ENCODE peak calls at places on chromosomes 5 and 9, in four cellular contexts. F is heart left ventricle; V is coronary artery; G is CD4-positive, alpha-beta memory T cell. D is an unnamed sample.

GRCh38 chr5:142360607-142361120 is 35.8 kb upstream of the SPRY4 start:
- DNase-seq in F (no peak), V (no peak), G (no peak), D (no peak)

GRCh38 chr5:65459995-65460394 is 21.7 kb downstream of the ADAMTS6 start:
- DNase-seq in F (no peak), V (no peak), G (no peak), D (no peak)

GRCh38 chr5:123511290-123511647 is 708 bp upstream of the CSNK1G3 start:
- DNase-seq in F (no peak), V (no peak), G (no peak), D (no peak)

GRCh38 chr9:93427655-93428379 is 23.7 kb upstream of the FAM120A start:
- DNase-seq in F (no peak), V (no peak), G (no peak), D (no peak)

GRCh38 chr9:111301195-111301594 is 28.8 kb downstream of the OR2K2 start:
- DNase-seq in F (no peak), V (no peak), G (no peak), D (no peak)

GRCh38 chr9:127776195-127776918 is 2.1 kb downstream of the SH2D3C start:
- DNase-seq in F (no peak), V (no peak), G (peak; percentile 76), D (peak; percentile 87)

GRCh38 chr5:132419517-132420468 is 50.3 kb downstream of the SLC22A5 start:
- DNase-seq in F (peak; percentile 80), V (peak; percentile 87), G (peak; percentile 69), D (peak; percentile 65)

GRCh38 chr9:30299126-30299780 is 2085.2 kb upstream of the ACO1 start:
- DNase-seq in F (no peak), V (no peak), G (no peak), D (no peak)

GRCh38 chr5:90191352-90192045 is 218.1 kb downstream of the CETN3 start:
- DNase-seq in F (no peak), V (no peak), G (no peak), D (no peak)

GRCh38 chr5:155514105-155514563 is 500.6 kb downstream of the KIF4B start:
- DNase-seq in F (no peak), V (no peak), G (no peak), D (no peak)

GRCh38 chr5:132176987-132177386 is 50.7 kb downstream of the P4HA2 start:
- DNase-seq in F (no peak), V (no peak), G (no peak), D (no peak)

GRCh38 chr9:20044686-20045085 is 255.8 kb upstream of the SLC24A2 start:
- DNase-seq in F (no peak), V (no peak), G (no peak), D (no peak)

GRCh38 chr5:135486679-135487395 is 34.7 kb upstream of the TIFAB start:
- DNase-seq in F (no peak), V (no peak), G (no peak), D (no peak)

GRCh38 chr5:82072138-82072537 is 100.3 kb downstream of the ATG10 start:
- DNase-seq in F (no peak), V (no peak), G (no peak), D (no peak)

GRCh38 chr9:83258521-83258920 is 195.6 kb upstream of the RASEF start:
- DNase-seq in F (no peak), V (no peak), G (no peak), D (no peak)

GRCh38 chr5:139901971-139902370 is 106.4 kb downstream of the PSD2 start:
- DNase-seq in F (no peak), V (no peak), G (no peak), D (no peak)

GRCh38 chr9:25678147-25678666 is at the start of gene TUSC1:
- DNase-seq in F (peak; percentile 84), V (peak; percentile 95), G (no peak), D (peak; percentile 3)
- H3K4me3 ChIP-seq in F (peak within 1 kb of the TSS; percentile 63), V (peak within 1 kb of the TSS; percentile 79), G (no peak within 1 kb of the TSS), D (no peak within 1 kb of the TSS)

DNA sequence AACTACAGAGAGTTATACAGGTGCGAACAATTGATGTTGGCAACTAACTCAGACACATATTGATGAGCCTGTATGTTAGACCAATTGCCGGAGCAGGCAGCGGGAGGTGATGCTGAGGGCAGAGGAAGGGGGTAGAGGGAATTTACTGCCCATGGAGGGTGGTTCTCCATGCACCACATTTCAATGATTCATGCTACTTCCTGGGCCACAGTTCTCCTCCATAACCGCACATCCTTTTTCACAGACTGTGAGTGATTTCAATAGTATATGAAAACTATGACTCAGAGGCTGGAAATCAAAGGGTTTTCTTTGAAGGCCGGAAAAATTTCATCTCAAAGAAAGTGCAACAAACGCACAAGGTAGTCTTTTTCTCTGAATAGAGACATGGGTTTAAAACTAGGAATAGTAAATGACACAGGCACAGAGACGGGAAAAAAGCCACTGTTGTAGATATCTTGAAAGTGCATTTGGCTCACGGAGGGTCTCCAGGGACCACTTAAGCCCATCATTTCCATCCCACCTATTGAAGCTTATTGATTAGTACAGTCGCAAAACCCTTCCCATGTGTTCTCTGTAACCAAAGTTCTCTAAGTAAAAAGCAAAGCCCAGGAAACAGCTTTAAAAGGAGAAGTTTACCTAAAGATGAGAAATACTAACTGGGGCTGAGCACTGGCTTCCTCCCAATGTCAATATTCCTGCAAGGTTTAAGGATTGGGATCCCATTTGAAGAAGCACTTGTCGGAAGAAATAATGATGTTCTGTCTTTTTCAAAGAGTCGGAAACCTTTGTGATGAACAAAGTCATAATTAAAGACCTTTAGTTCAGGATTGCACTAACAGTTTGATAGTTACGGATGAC is 28.0 kb upstream of the ADAM19 start:
- DNase-seq in F (no peak), V (no peak), G (peak; percentile 72), D (peak; percentile 36)
- H3K4me3 ChIP-seq in F (no peak overlapping the region), V (no peak overlapping the region), G (no peak overlapping the region), D (peak overlapping the region; percentile 18)

GRCh38 chr5:124649548-124650501 is 96.6 kb downstream of the ZNF608 start:
- DNase-seq in F (peak; percentile 76), V (no peak), G (peak; percentile 74), D (peak; percentile 59)
- H3K4me3 ChIP-seq in F (no peak overlapping the region), V (peak overlapping the region; percentile 34), G (no peak overlapping the region), D (peak overlapping the region; percentile 14)

DNA sequence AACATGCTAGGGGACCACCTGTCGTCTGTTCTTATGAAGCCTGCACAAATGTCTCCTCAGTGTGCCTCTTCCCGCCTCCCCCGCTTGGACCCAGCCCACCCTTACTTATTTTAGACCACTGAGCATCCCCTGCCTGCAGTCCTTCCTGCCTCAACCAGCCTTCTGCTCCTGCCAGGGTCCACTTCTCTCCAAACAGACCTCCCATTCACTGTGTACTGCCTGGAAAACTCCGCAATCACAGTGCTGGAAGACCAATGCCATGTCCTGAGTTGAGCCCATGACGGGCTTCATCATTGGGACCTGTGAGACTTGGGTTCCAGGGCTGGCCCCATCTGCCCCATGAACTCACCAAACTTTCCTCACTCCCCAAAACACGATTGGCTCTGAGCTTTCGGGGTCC is 309.4 kb downstream of the IRX1 start:
- DNase-seq in F (no peak), V (no peak), G (no peak), D (no peak)
- H3K4me3 ChIP-seq in F (no peak overlapping the region), V (no peak overlapping the region), G (no peak overlapping the region), D (no peak overlapping the region)

DNA sequence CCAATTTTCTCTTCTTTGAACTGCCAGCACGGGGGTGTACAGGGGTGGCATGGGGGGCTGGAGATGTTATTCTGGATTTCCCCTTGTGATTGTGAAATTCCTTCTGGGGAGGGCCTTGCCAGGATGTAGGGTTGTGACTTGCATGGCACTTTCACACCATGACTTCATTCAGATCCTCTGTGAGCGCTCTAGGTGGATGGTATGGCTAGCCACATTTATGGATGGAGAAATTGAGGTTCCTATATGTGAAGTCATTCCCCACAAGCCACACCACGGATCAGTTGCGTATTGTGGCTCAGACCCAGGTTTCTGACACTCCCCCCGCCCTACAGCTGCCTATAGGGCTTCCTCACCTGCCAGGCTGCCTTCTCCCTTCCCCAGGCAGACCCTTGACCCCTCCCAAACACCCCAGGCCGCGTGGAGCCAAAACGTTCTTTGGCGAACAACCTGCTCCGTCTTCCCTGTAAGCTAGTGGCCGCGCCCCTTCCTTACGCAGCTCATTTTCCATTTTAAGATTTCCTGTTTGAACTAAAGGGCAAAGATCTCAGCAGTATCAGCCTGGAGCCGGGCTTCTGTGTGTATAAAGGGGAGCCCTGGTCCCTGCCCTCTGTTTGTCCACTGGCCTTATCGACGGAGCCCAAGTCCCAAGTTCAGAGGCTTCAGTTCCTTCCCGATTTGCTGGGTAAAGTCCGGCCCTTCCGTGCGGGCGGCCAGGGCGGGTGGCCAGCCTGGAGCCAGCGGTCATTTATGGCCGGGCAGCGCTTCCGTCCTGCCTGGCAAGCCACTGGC is 97.8 kb upstream of the KLF4 start:
- DNase-seq in F (peak; percentile 73), V (no peak), G (no peak), D (no peak)
- H3K4me3 ChIP-seq in F (no peak overlapping the region), V (peak overlapping the region; percentile 44), G (no peak overlapping the region), D (no peak overlapping the region)

D was measured in CD8-positive, alpha-beta memory T cell.